ENCODE peak calls at places on chromosomes 3 and 15, in eight cellular contexts. P is GM23248, J is OCI-LY7, S is esophagus squamous epithelium, E is left ventricle myocardium inferior, V is RWPE2, B is A549, R is cardiac muscle cell. K is an unnamed sample. For H3K9me3, the result is how much of the 10 kb centered on the place peaks cover.

GRCh38 chr3:175073209-175073905 is 214.2 kb downstream of the NAALADL2 start:
- DNase-seq in S (no peak), E (no peak), J (no peak), R (no peak), V (no peak), P (no peak), B (no peak), K (no peak)

GRCh38 chr15:39183177-39183881 is 397.6 kb upstream of the THBS1 start:
- DNase-seq in J (no peak), P (no peak), V (no peak), R (no peak), B (no peak), E (no peak), S (no peak), K (no peak)

GRCh38 chr3:103295974-103296570 is 861.3 kb downstream of the ZPLD1 start:
- DNase-seq in E (no peak), B (peak), S (no peak), P (peak), R (peak), J (peak), V (no peak), K (no peak)

GRCh38 chr3:43870110-43870509 is 179.4 kb downstream of the ABHD5 start:
- DNase-seq in R (no peak), S (no peak), E (no peak), P (peak), V (peak), B (peak), J (no peak), K (no peak)

GRCh38 chr3:67635257-67635656 is 19.2 kb downstream of the SUCLG2 start:
- DNase-seq in J (no peak), S (no peak), V (no peak), R (no peak), B (peak), E (no peak), P (peak), K (no peak)

GRCh38 chr3:4856564-4856963 is 122.7 kb upstream of the BHLHE40 start:
- DNase-seq in P (no peak), E (no peak), S (no peak), R (no peak), V (no peak), B (no peak), J (no peak), K (no peak)

GRCh38 chr15:51935466-51936118 is 36.0 kb downstream of the LEO1 start:
- DNase-seq in S (no peak), J (peak), B (no peak), P (no peak), V (no peak), R (no peak), E (no peak), K (no peak)

GRCh38 chr15:100220058-100220728 is 121.6 kb downstream of the ADAMTS17 start:
- DNase-seq in R (no peak), E (no peak), J (no peak), P (no peak), B (no peak), V (peak), S (no peak), K (no peak)

GRCh38 chr15:98955331-98955730 is 52.3 kb downstream of the PGPEP1L start:
- DNase-seq in S (no peak), J (no peak), P (peak), V (no peak), B (no peak), R (no peak), E (peak), K (no peak)

GRCh38 chr3:146469206-146470017 is at the start of gene PLSCR2:
- DNase-seq in R (peak), B (peak), S (peak), V (no peak), P (peak), E (peak), J (peak), K (peak)

GRCh38 chr15:41965441-41966413 is 6.6 kb downstream of the EHD4 start:
- DNase-seq in B (no peak), P (peak), S (no peak), E (peak), V (no peak), R (peak), J (no peak), K (no peak)

DNA sequence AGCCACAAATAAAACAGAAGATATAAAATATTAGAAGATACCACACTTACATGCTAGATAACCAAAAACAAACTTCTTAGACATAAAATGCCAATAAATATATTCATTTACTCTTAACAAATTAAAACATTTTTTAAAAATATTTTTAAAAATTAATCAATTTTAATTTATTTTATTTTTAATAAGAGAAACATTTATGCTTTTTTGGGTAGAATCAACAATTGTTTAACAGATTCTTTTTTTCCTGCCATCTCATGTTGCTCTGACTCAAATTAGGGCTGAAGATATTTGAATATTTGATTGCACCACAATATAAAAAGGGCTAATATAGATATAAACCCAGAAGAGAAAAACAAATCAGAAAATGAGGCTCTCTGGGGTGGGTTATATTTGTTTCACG is 172.6 kb downstream of the GOLGA6L6 start:
- DNase-seq in S (no peak), R (no peak), P (no peak), J (no peak), E (no peak), B (no peak), V (no peak), K (no peak)
- H3K9me3 ChIP-seq in S (under half), R (under half), P (under half), J (under half), E (under half), B (under half), V (under half), K (under half)

GRCh38 chr3:159852821-159853505 is 135.7 kb upstream of the IL12A start:
- DNase-seq in R (peak), B (no peak), J (no peak), E (peak), P (peak), S (no peak), V (peak), K (no peak)
- H3K4me3 ChIP-seq in R (peak), B (no peak), J (no peak), E (peak), P (peak), S (peak), V (no peak), K (no peak)

DNA sequence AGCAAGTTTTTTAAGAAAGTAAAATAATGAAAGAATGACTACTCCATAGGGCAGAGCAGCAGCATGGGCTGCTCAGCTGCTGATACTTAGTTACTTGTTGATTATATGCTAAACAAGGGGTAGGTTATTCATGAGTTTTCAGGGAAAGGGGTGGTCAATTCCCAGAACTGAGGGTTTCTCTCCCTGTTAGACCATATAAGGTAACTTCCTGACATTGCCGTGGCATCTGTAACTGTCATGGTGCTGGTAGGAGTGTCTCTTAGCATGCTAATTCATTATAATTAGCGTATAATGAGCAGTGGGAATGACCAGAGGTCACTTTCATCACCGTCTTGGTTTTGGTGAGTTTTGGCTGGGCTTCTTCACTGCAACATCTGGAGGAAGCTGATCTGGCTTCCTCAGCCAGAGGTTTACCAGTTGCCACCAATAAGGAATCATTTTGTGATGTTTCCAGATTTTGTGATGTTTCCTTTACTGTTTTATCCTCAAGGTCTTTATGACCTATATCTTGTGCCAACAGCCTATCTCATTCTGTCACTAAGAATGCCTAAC is 121.8 kb upstream of the CHL1 start:
- DNase-seq in P (no peak), V (no peak), S (no peak), B (no peak), R (no peak), E (no peak), J (no peak), K (no peak)
- H3K9me3 ChIP-seq in P (under half), V (under half), S (under half), B (under half), R (under half), E (under half), J (under half), K (under half)

GRCh38 chr15:64846246-64846645 is 4.5 kb downstream of the PLEKHO2 start:
- DNase-seq in P (no peak), B (no peak), E (no peak), S (no peak), R (no peak), J (no peak), V (no peak), K (no peak)
- H3K4me3 ChIP-seq in P (no peak), B (no peak), E (peak), S (no peak), R (no peak), J (no peak), V (no peak), K (no peak)

GRCh38 chr15:20353966-20354883 is 187.4 kb downstream of the GOLGA6L6 start:
- DNase-seq in E (no peak), P (no peak), V (peak), R (no peak), S (no peak), J (no peak), B (peak), K (no peak)

GRCh38 chr15:20348900-20349773 is 192.5 kb downstream of the GOLGA6L6 start:
- DNase-seq in S (no peak), P (no peak), E (no peak), R (no peak), B (peak), V (peak), J (no peak), K (no peak)

GRCh38 chr15:20352241-20353200 is 189.1 kb downstream of the GOLGA6L6 start:
- DNase-seq in S (no peak), B (no peak), J (no peak), V (peak), R (no peak), P (no peak), E (no peak), K (no peak)

GRCh38 chr15:20349774-20350498 is 191.7 kb downstream of the GOLGA6L6 start:
- DNase-seq in R (no peak), V (peak), J (no peak), B (peak), S (no peak), P (no peak), E (no peak), K (no peak)

GRCh38 chr15:20351448-20351961 is 190.1 kb downstream of the GOLGA6L6 start:
- DNase-seq in E (no peak), B (peak), S (no peak), V (peak), P (no peak), R (no peak), J (no peak), K (no peak)
- H3K9me3 ChIP-seq in E (under half), B (under half), S (under half), V (under half), P (under half), R (under half), J (under half), K (under half)

K was measured in CD4-positive, CD25-positive, alpha-beta regulatory T cell.